ENCODE peak calls at places on chromosomes 1 and 21, in ten cellular contexts. Q is PC-3; R is mammary epithelial cell; I is Peyer's patch; M is endodermal cell; S is left ventricle myocardium inferior; B is sigmoid colon; K is neuronal stem cell; D is tibial nerve; G is CD4-positive, CD25-positive, alpha-beta regulatory T cell. N is an unnamed sample. For H3K4me1 and H3K36me3, the result is how much of the 10 kb centered on the place peaks cover.

GRCh38 chr1:203926025-203926540 is 64.7 kb downstream of the SNRPE start:
- DNase-seq in M (no peak), K (no peak), I (no peak), R (peak), Q (peak), G (no peak), S (no peak), D (no peak), B (no peak), N (no peak)

GRCh38 chr1:203036537-203036936 is 10.2 kb downstream of the PPFIA4 start:
- DNase-seq in I (no peak), R (no peak), Q (no peak), D (no peak), G (no peak), M (peak), K (no peak), S (no peak), B (no peak), N (no peak)

GRCh38 chr21:31564439-31564838 is 95.1 kb upstream of the SOD1 start:
- DNase-seq in Q (peak), R (no peak), B (no peak), M (peak), G (no peak), S (no peak), K (no peak), D (no peak), I (no peak), N (no peak)

GRCh38 chr21:42102946-42103345 is 31.8 kb downstream of the UMODL1 start:
- DNase-seq in K (no peak), B (no peak), I (no peak), M (no peak), D (no peak), R (no peak), G (no peak), Q (no peak), S (no peak), N (no peak)

GRCh38 chr1:53183277-53183990 is 13.2 kb upstream of the CPT2 start:
- DNase-seq in D (no peak), B (peak), S (peak), Q (no peak), M (no peak), R (no peak), I (peak), K (no peak), G (no peak), N (peak)

GRCh38 chr1:161499099-161500078 is 5.9 kb upstream of the FCGR2A start:
- DNase-seq in K (no peak), D (no peak), Q (no peak), B (no peak), R (no peak), M (no peak), I (no peak), S (no peak), G (no peak), N (no peak)

GRCh38 chr1:183968386-183968785 is 69.1 kb downstream of the COLGALT2 start:
- DNase-seq in K (no peak), R (no peak), S (no peak), G (no peak), Q (no peak), I (no peak), M (no peak), B (no peak), D (no peak), N (no peak)

GRCh38 chr1:94329986-94330385 is 88.2 kb upstream of the ABCD3 start:
- DNase-seq in R (no peak), Q (peak), K (no peak), D (no peak), S (no peak), M (peak), G (no peak), B (no peak), I (no peak), N (no peak)

GRCh38 chr1:38125837-38126520 is 79.4 kb upstream of the POU3F1 start:
- DNase-seq in D (no peak), Q (peak), I (no peak), R (peak), M (peak), S (no peak), K (no peak), G (no peak), B (peak), N (no peak)

GRCh38 chr1:161511018-161511755 is 5.9 kb downstream of the FCGR2A start:
- DNase-seq in I (no peak), M (no peak), D (no peak), S (no peak), Q (no peak), G (no peak), K (no peak), R (no peak), B (no peak), N (no peak)

GRCh38 chr1:101520302-101520701 is 283.5 kb downstream of the S1PR1 start:
- DNase-seq in M (peak), B (no peak), G (no peak), I (peak), Q (peak), D (no peak), K (peak), R (peak), S (no peak), N (no peak)

GRCh38 chr1:205991237-205991636 is 12.0 kb downstream of the RAB7B start:
- DNase-seq in D (no peak), S (no peak), R (peak), M (no peak), Q (no peak), G (no peak), I (no peak), B (no peak), K (no peak), N (no peak)

GRCh38 chr21:19807231-19807630 is 1191.0 kb upstream of the NCAM2 start:
- DNase-seq in D (no peak), S (no peak), K (no peak), B (no peak), G (no peak), Q (no peak), I (no peak), R (no peak), M (no peak), N (no peak)

GRCh38 chr21:41149199-41149598 is 18.8 kb upstream of the BACE2 start:
- DNase-seq in S (no peak), Q (no peak), K (no peak), G (no peak), B (no peak), M (peak), R (no peak), D (no peak), I (no peak), N (no peak)

GRCh38 chr1:15493869-15494390 is 18.0 kb downstream of the CELA2B start:
- DNase-seq in K (no peak), R (no peak), D (no peak), I (no peak), B (no peak), Q (no peak), G (no peak), M (no peak), S (no peak), N (no peak)

GRCh38 chr1:43530483-43531452 is at the start of gene PTPRF:
- DNase-seq in B (peak), R (peak), M (peak), G (peak), S (peak), I (peak), Q (peak), D (no peak), K (peak), N (peak)

GRCh38 chr1:192903142-192903541 is 94.3 kb downstream of the RGS2 start:
- DNase-seq in D (no peak), G (no peak), S (no peak), B (no peak), I (no peak), R (no peak), Q (no peak), K (no peak), M (no peak), N (no peak)

GRCh38 chr1:30447080-30447479 is 276.3 kb downstream of the MATN1 start:
- DNase-seq in B (no peak), Q (no peak), G (no peak), I (no peak), K (no peak), S (no peak), D (no peak), R (no peak), M (peak), N (no peak)

GRCh38 chr1:5634893-5635292 is 357.3 kb downstream of the NPHP4 start:
- DNase-seq in K (no peak), I (no peak), G (no peak), R (no peak), S (no peak), B (no peak), Q (no peak), D (no peak), M (no peak), N (no peak)

GRCh38 chr1:157580179-157580827 is 17.6 kb downstream of the FCRL4 start:
- DNase-seq in M (peak), D (no peak), G (peak), Q (peak), K (peak), R (peak), I (peak), B (no peak), S (no peak), N (no peak)

GRCh38 chr21:35400233-35400939 is 351.3 kb upstream of the RUNX1 start:
- DNase-seq in I (peak), G (peak), K (peak), M (peak), R (peak), B (no peak), Q (peak), S (no peak), D (no peak), N (no peak)

GRCh38 chr1:85494074-85494956 is 29.4 kb upstream of the DDAH1 start:
- DNase-seq in B (no peak), K (no peak), D (no peak), I (peak), R (no peak), G (no peak), Q (no peak), M (peak), S (no peak), N (no peak)
- H3K4me1 ChIP-seq in B (under half), K (under half), D (under half), I (under half), R (under half), G (under half), Q (under half), M (under half), S (under half), N (under half)

DNA sequence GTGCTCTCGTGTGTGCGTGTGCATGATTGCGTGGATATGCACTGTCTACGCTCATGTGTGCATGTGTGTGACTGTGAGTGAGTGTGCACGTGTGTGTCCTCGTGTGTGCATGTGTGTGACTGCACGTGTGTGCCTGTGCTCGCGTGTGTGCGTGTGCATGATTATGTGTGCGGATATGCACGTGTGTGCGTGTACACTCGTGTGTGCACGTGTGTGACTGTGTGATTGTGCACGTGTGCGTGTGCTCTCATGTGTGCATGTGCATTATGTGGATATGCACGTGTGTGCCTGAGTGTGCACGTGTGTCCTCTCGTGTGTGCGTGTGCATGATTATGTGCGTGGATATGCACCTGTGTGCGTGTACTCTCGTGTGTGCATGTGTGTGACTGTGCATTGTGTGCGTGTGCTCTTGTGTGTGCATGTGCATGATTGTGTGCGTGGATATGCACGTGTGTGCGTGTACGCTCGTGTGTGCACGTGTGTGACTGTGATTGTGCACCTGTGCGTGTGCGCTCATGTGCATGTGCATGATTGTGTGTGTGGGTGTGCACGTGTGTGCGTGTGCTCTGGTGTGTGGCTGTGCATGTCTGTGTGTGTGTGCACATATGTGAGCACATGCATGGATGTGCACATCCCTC is 2.2 kb downstream of the MMEL1 start:
- DNase-seq in M (no peak), D (no peak), B (no peak), S (no peak), K (no peak), G (no peak), Q (no peak), R (no peak), I (no peak), N (no peak)
- H3K4me3 ChIP-seq in M (no peak), D (no peak), B (no peak), S (no peak), K (peak), G (no peak), Q (no peak), R (no peak), I (no peak), N (no peak)

DNA sequence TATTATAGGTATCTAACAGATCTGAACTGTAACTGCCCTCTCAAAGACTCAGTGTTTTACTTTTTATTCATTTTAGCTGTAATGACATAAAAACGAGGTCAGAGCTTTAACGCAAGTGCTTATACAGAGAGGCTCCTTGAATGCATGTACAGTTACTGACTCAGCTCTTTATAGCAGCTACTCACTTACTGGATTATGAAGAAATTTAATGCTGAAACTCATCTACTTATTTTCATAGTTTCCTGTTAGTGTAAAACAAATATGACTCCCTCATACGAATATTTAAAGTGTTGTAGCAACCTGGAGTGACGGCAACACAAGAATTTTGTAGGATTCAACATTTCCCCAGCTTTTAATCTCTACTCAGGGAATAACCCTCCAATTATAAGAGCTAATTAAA is 32.7 kb downstream of the ADSS2 start:
- DNase-seq in G (no peak), I (no peak), M (no peak), S (no peak), B (no peak), K (no peak), Q (peak), R (no peak), D (no peak), N (no peak)
- H3K36me3 ChIP-seq in G (half or more), I (half or more), M (half or more), S (half or more), B (under half), K (half or more), Q (half or more), R (under half), D (under half), N (under half)

DNA sequence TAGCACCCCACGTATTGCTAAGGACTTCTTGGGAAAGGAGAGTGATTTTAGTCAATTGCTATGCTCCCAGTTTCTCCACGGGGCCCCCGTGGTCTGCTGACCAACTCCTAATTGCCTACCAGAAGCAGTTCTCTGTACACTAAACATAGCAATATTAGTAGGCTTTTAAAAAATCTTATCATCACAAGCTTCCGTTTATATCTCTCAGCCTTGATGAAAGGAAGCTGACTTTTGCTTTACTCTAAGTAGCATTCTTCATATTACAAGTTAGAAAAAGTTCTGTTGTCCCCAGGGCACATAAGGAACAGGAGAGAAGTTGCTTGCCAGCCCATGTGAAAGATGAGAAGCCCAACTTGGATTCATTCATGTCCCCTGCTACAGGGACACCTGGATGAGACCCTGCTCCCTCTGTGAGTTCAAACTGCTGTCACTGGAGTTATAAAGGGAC is 29.3 kb downstream of the TGFB2 start:
- DNase-seq in D (no peak), Q (peak), G (no peak), B (no peak), R (no peak), S (no peak), M (no peak), I (no peak), K (no peak), N (no peak)
- H3K4me1 ChIP-seq in D (under half), Q (half or more), G (under half), B (under half), R (half or more), S (under half), M (under half), I (under half), K (under half), N (under half)

GRCh38 chr1:21323091-21323490 is 32.8 kb upstream of the ECE1 start:
- DNase-seq in B (no peak), M (peak), S (no peak), G (no peak), K (no peak), D (no peak), R (no peak), I (no peak), Q (no peak), N (peak)
- H3K4me3 ChIP-seq in B (no peak), M (no peak), S (no peak), G (no peak), K (no peak), D (no peak), R (no peak), I (no peak), Q (no peak), N (no peak)

DNA sequence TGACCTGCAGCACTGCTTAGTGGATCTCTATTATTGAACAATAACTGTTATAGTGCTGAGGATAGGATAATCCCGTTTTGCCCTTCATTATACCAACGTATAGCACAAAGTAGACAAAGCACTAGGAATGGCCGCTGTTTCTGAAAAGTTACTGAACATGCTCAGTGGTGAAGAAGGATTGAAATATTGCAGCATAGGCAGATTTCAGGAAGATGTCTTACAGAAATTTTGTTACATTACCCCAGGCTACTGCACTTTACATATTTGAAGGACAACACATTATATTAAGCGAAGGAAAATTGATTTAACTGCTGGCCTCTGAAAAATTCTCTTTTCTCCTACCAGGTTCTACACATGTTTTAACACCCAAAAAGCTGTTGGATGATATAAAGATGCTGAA is 48.5 kb downstream of the AKNAD1 start:
- DNase-seq in R (no peak), M (no peak), B (no peak), S (no peak), D (no peak), G (no peak), K (no peak), Q (no peak), I (no peak), N (no peak)
- H3K36me3 ChIP-seq in R (under half), M (half or more), B (under half), S (half or more), D (under half), G (half or more), K (half or more), Q (under half), I (under half), N (under half)

GRCh38 chr1:4017636-4018365 is 117.7 kb upstream of the C1orf174 start:
- DNase-seq in B (no peak), R (no peak), G (no peak), S (no peak), K (no peak), D (no peak), M (peak), I (no peak), Q (no peak), N (no peak)
- H3K4me1 ChIP-seq in B (under half), R (under half), G (under half), S (under half), K (under half), D (under half), M (under half), I (under half), Q (under half), N (under half)

DNA sequence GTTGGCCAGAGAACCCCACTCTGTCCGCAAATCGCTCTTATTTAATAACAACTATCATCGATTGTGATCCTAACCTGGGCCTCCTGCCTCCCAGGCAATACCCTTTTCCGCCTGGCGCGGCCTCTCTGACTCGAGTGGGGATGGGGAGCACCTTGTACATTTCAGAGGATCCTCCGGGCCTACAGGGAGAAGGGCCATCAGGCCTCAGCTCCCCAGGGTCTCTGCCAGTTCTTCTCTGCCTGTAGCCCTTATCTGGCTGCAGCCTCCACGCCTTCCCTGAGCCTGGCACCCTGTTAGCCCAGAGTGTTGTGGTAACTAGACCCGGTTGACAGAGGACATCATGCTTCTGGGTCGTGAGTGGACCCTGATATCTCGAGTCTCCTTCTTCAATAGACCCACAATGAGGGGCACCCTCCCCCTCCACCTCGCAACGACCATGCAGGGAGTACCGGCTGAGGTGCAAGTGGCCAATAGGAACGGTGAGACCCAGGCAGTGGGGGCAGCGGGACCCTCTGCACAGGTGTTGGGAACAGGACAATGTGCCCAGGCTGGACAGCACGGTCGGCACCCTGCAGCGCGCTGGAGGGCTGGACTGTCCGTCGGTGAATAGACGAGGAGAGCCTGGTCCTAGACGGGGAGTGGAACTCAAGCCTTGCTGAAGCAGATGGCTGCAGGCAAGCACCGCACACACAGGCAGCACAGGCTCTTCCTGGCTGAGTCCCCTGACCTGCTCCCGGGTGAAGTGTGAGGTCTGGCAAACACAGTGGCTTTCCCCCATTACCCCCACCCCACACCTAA is 7.1 kb upstream of the CRYBG2 start:
- DNase-seq in R (no peak), K (no peak), S (no peak), M (no peak), G (no peak), B (peak), I (no peak), D (no peak), Q (no peak), N (no peak)
- H3K4me3 ChIP-seq in R (no peak), K (no peak), S (peak), M (peak), G (no peak), B (no peak), I (peak), D (peak), Q (no peak), N (no peak)

GRCh38 chr1:150999051-150999674 is 7.5 kb downstream of the MINDY1 start:
- DNase-seq in K (no peak), S (no peak), G (no peak), B (no peak), I (no peak), M (no peak), Q (peak), D (no peak), R (no peak), N (no peak)

GRCh38 chr1:150997126-150997872 is 9.4 kb downstream of the MINDY1 start:
- DNase-seq in D (no peak), I (no peak), R (no peak), M (no peak), Q (no peak), K (no peak), B (no peak), G (no peak), S (no peak), N (no peak)

GRCh38 chr1:151000408-151000807 is 6.3 kb downstream of the MINDY1 start:
- DNase-seq in K (no peak), M (no peak), G (no peak), S (no peak), Q (no peak), B (no peak), R (no peak), D (no peak), I (no peak), N (no peak)

GRCh38 chr1:150995896-150996295 is 10.8 kb downstream of the MINDY1 start:
- DNase-seq in B (peak), R (no peak), Q (peak), D (no peak), K (no peak), G (no peak), M (peak), I (peak), S (peak), N (peak)

GRCh38 chr1:150997949-150998348 is 8.8 kb downstream of the MINDY1 start:
- DNase-seq in G (no peak), K (no peak), S (no peak), Q (peak), B (no peak), M (no peak), D (no peak), R (no peak), I (no peak), N (no peak)
- H3K36me3 ChIP-seq in G (under half), K (under half), S (half or more), Q (under half), B (under half), M (under half), D (under half), R (under half), I (half or more), N (under half)

N was measured in uterus.